ENCODE peak calls at places on chromosomes 11 and 22, in nine cellular contexts. C, E, N, D, G, R, J, S and Z are unnamed samples.
A peak's percentile ranks its signal among the peaks of the same experiment; 100 is the strongest.

GRCh38 chr22:19962909-19963806 is 21.5 kb upstream of the TXNRD2 start:
- DNase-seq in E (peak; percentile 93), R (no peak), C (peak; percentile 93), N (peak; percentile 43), S (no peak), D (peak; percentile 95), G (peak; percentile 86), J (peak; percentile 90), Z (peak; percentile 70)

GRCh38 chr22:40452730-40453487 is 82.5 kb downstream of the SGSM3 start:
- DNase-seq in N (no peak), D (no peak), S (no peak), E (no peak), J (no peak), C (no peak), R (no peak), G (no peak), Z (no peak)

GRCh38 chr11:76025068-76025467 is 181.2 kb downstream of the WNT11 start:
- DNase-seq in N (peak; percentile 24), R (no peak), E (no peak), G (no peak), D (no peak), C (no peak), J (no peak), S (no peak), Z (no peak)

GRCh38 chr11:128351168-128351567 is 236.2 kb downstream of the ETS1 start:
- DNase-seq in S (no peak), G (no peak), J (no peak), R (no peak), C (no peak), E (no peak), N (no peak), D (no peak), Z (no peak)

GRCh38 chr11:113198907-113199660 is 115.3 kb upstream of the TTC12 start:
- DNase-seq in J (no peak), S (no peak), D (no peak), N (no peak), E (no peak), R (no peak), G (no peak), C (no peak), Z (no peak)

GRCh38 chr11:123585206-123585605 is 69.2 kb downstream of the SCN3B start:
- DNase-seq in R (no peak), C (peak; percentile 36), E (peak; percentile 27), N (peak; percentile 7), J (no peak), D (peak; percentile 83), G (no peak), S (no peak), Z (no peak)

GRCh38 chr11:28464252-28464867 is 356.2 kb downstream of the METTL15 start:
- DNase-seq in S (no peak), G (no peak), D (no peak), E (no peak), J (no peak), R (no peak), N (no peak), C (no peak), Z (no peak)

GRCh38 chr11:72759468-72759867 is 7.3 kb upstream of the ARAP1 start:
- DNase-seq in E (no peak), N (no peak), J (no peak), S (no peak), D (no peak), C (no peak), G (no peak), R (no peak), Z (no peak)

GRCh38 chr11:76598426-76598839 is 72.1 kb downstream of the LRRC32 start:
- DNase-seq in E (no peak), S (peak; percentile 12), G (peak; percentile 7), C (no peak), D (no peak), R (no peak), N (peak; percentile 42), J (peak; percentile 60), Z (no peak)

GRCh38 chr11:113796663-113797259 is 17.2 kb downstream of the CLDN25 start:
- DNase-seq in G (peak; percentile 12), N (peak; percentile 49), E (no peak), C (peak; percentile 66), S (no peak), R (no peak), D (peak; percentile 37), J (no peak), Z (no peak)

GRCh38 chr11:11081786-11082185 is 223.9 kb upstream of the ZBED5 start:
- DNase-seq in J (no peak), C (no peak), G (no peak), S (no peak), D (no peak), E (no peak), N (no peak), R (no peak), Z (no peak)

GRCh38 chr11:114304065-114304464 is 7.9 kb downstream of the NNMT start:
- DNase-seq in G (no peak), D (no peak), C (no peak), N (no peak), S (no peak), R (no peak), E (no peak), J (no peak), Z (no peak)

GRCh38 chr22:40019681-40020080 is 24.9 kb downstream of the FAM83F start:
- DNase-seq in C (no peak), N (no peak), D (no peak), E (no peak), J (no peak), S (no peak), R (no peak), G (no peak), Z (peak; percentile 25)

GRCh38 chr11:66868726-66869291 is 11.9 kb downstream of the LRFN4 start:
- DNase-seq in D (peak; percentile 85), R (no peak), G (peak; percentile 71), E (peak; percentile 89), N (no peak), J (no peak), C (no peak), S (peak; percentile 40), Z (peak; percentile 92)

GRCh38 chr11:126007263-126007662 is 55.4 kb downstream of the CDON start:
- DNase-seq in N (peak; percentile 48), G (peak; percentile 7), C (peak; percentile 18), D (no peak), S (no peak), J (no peak), R (no peak), E (no peak), Z (no peak)

GRCh38 chr11:59773082-59773438 is 17.9 kb downstream of the STX3 start:
- DNase-seq in D (no peak), S (no peak), J (no peak), R (no peak), C (no peak), G (no peak), N (no peak), E (no peak), Z (no peak)

GRCh38 chr11:1082346-1082727 is 7.7 kb downstream of the MUC2 start:
- DNase-seq in J (peak; percentile 55), G (no peak), E (no peak), C (no peak), D (no peak), S (no peak), R (peak; percentile 57), N (no peak), Z (peak; percentile 69)

GRCh38 chr11:116787786-116788486 is at the start of gene ZPR1:
- DNase-seq in J (peak; percentile 92), G (peak; percentile 56), S (no peak), D (peak; percentile 89), E (peak; percentile 91), N (peak; percentile 79), R (peak; percentile 92), C (peak; percentile 76), Z (peak; percentile 96)
- TF ChIP-seq POLR2A in J (no peak), G (no peak), S (peak; percentile 96), D (no peak), E (peak; percentile 81), N (peak; percentile 97), R (peak; percentile 68), C (peak; percentile 67), Z (no peak)

DNA sequence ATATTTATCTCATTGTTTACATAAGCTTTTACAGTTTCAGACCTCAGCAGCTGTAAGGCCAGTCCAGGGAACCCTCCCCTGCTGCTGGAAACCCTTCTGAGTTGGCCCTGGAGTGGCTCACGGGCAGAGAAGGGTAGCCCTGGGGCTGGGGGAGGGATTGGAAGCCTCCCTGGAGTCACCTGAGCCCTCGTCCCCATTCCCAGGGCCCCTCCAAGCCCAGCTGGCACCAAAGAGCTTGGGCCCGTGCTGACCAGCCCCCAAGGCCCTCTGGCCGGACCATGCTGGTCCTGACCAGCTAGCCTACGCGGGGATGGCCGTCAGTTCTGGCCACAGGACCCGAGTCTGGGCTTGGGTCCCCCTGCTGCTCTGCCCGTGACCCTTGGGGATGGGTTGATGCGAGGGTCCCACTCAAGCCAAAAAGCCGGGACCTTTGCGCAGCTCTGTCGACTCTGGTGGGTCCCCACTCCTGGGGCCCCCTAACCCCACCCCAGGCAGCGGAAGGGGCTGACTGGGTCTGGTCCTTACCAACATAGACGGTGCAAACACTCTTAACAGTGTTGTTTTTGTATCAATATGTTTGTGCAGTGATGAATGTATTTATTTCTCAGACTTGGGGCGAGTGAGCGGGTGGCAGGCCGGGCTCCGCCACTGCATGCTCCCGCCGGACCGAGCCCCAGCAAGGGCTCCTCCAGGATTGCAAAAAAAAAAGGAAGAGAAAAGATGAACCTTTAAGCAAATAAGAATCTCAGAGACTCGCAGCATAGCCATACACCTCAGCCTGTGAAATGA is 17.5 kb upstream of the TMEM191C start:
- DNase-seq in J (peak; percentile 60), C (peak; percentile 1), D (peak; percentile 19), R (peak; percentile 48), N (no peak), S (no peak), E (no peak), G (no peak), Z (peak; percentile 58)
- TF ChIP-seq POLR2AphosphoS5 in J (no peak), C (no peak), D (no peak), R (no peak), N (no peak), S (no peak), E (no peak), G (no peak), Z (no peak)

GRCh38 chr11:46594383-46594718 is 528 bp upstream of the AMBRA1 start:
- DNase-seq in G (no peak), E (no peak), J (no peak), D (no peak), N (no peak), S (no peak), R (no peak), C (no peak), Z (no peak)
- H3K27ac ChIP-seq in G (peak overlapping the region; percentile 19), E (peak overlapping the region; percentile 78), J (peak overlapping the region; percentile 86), D (peak overlapping the region; percentile 92), N (peak overlapping the region; percentile 66), S (peak overlapping the region; percentile 61), R (peak overlapping the region; percentile 87), C (peak overlapping the region; percentile 83), Z (peak overlapping the region; percentile 59)

DNA sequence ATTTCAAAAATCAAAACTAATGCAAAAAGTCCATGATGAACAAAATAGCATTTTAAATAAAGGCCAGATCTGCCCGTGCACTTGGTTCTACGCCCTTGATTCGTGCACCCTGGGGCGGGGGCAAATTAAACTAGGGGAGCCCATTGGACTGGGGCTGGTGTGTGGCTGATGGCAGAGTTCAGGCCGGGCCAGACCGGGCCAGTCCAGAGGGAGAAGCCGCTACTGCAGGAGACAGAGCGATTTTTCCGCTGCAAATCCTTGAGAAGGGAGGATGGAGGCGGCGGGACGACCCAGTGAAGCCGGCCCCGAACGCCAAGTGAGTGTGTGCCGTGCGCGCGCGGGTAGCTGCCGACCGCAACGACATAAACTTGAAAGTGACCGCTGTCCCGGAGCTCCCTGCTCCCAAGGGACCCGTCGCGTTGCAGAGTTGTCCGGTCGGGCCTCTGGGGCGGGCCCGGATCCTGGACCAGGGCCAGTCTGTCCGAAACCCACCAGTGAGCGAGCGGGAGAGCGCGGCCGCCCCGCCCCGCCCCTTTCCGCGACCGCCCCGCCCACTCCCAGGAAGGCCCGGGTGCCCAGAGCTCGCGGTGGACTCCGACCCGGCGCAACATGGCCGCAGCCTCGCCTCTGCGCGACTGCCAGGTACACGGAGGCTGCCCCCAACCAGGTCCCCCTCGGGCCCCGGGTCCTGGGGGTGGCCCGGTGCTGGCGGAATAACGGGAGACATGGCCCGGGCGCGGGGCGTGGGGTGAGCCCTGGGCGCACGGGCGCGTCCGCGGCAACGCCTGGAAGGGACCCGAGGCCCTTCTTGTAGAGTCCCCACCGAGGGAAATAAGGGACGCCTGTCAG is at the start of gene TTC38:
- DNase-seq in R (peak; percentile 96), D (peak; percentile 95), S (no peak), E (peak; percentile 94), C (peak; percentile 92), J (peak; percentile 93), G (peak; percentile 75), N (peak; percentile 81), Z (peak; percentile 94)
- TF ChIP-seq POLR2A in R (peak; percentile 52), D (no peak), S (peak; percentile 84), E (peak; percentile 83), C (peak; percentile 67), J (no peak), G (peak; percentile 80), N (peak; percentile 49), Z (no peak)